ENCODE peak calls at places on chromosomes 13 and 19, in nine cellular contexts. One of them, this sample, is unnamed.

GRCh38 chr19:33446918-33447293 is 73.4 kb downstream of the CEBPG start:
- DNase-seq in kidney epithelial cell: no peak
- DNase-seq in tibial nerve: no peak
- DNase-seq in fibroblast of lung: no peak
- DNase-seq in adrenal gland: no peak
- DNase-seq in GM23248: no peak
- DNase-seq in psoas muscle: no peak
- DNase-seq in brain microvascular endothelial cell: no peak
- DNase-seq in breast epithelium: no peak
- DNase-seq in this sample: no peak

GRCh38 chr19:50669319-50670101 is 20.3 kb downstream of the C19orf81 start:
- DNase-seq in psoas muscle: no peak
- DNase-seq in fibroblast of lung: peak; percentile 25
- DNase-seq in GM23248: peak; percentile 54
- DNase-seq in tibial nerve: peak; percentile 20
- DNase-seq in kidney epithelial cell: no peak
- DNase-seq in breast epithelium: no peak
- DNase-seq in adrenal gland: peak; percentile 31
- DNase-seq in brain microvascular endothelial cell: no peak
- DNase-seq in this sample: no peak

GRCh38 chr13:75968103-75968838 is 332.1 kb downstream of the LMO7 start:
- DNase-seq in breast epithelium: no peak
- DNase-seq in fibroblast of lung: peak; percentile 17
- DNase-seq in brain microvascular endothelial cell: no peak
- DNase-seq in kidney epithelial cell: no peak
- DNase-seq in GM23248: peak; percentile 55
- DNase-seq in psoas muscle: no peak
- DNase-seq in adrenal gland: no peak
- DNase-seq in tibial nerve: no peak
- DNase-seq in this sample: no peak

GRCh38 chr19:11963566-11964355 is 1.1 kb upstream of the ZNF763 start:
- DNase-seq in breast epithelium: peak; percentile 51
- DNase-seq in tibial nerve: peak; percentile 83
- DNase-seq in psoas muscle: peak; percentile 84
- DNase-seq in brain microvascular endothelial cell: peak; percentile 44
- DNase-seq in fibroblast of lung: peak; percentile 66
- DNase-seq in GM23248: peak; percentile 84
- DNase-seq in adrenal gland: peak; percentile 76
- DNase-seq in kidney epithelial cell: no peak
- DNase-seq in this sample: peak; percentile 87

GRCh38 chr19:18007939-18008673 is at the start of gene ARRDC2:
- DNase-seq in adrenal gland: peak; percentile 91
- DNase-seq in breast epithelium: peak; percentile 92
- DNase-seq in brain microvascular endothelial cell: peak; percentile 76
- DNase-seq in tibial nerve: peak; percentile 92
- DNase-seq in fibroblast of lung: peak; percentile 90
- DNase-seq in psoas muscle: peak; percentile 93
- DNase-seq in GM23248: peak; percentile 96
- DNase-seq in kidney epithelial cell: no peak
- DNase-seq in this sample: peak; percentile 95

GRCh38 chr19:1979642-1980041 is 35.9 kb downstream of the BTBD2 start:
- DNase-seq in tibial nerve: no peak
- DNase-seq in brain microvascular endothelial cell: no peak
- DNase-seq in GM23248: no peak
- DNase-seq in psoas muscle: no peak
- DNase-seq in adrenal gland: no peak
- DNase-seq in kidney epithelial cell: no peak
- DNase-seq in fibroblast of lung: no peak
- DNase-seq in breast epithelium: no peak
- DNase-seq in this sample: no peak

GRCh38 chr13:79459906-79460305 is 21.0 kb upstream of the NDFIP2 start:
- DNase-seq in adrenal gland: no peak
- DNase-seq in GM23248: no peak
- DNase-seq in breast epithelium: no peak
- DNase-seq in fibroblast of lung: no peak
- DNase-seq in tibial nerve: no peak
- DNase-seq in kidney epithelial cell: no peak
- DNase-seq in psoas muscle: no peak
- DNase-seq in brain microvascular endothelial cell: no peak
- DNase-seq in this sample: no peak

GRCh38 chr19:32800757-32801156 is 68.8 kb downstream of the SLC7A9 start:
- DNase-seq in adrenal gland: no peak
- DNase-seq in kidney epithelial cell: no peak
- DNase-seq in breast epithelium: no peak
- DNase-seq in psoas muscle: no peak
- DNase-seq in tibial nerve: no peak
- DNase-seq in brain microvascular endothelial cell: no peak
- DNase-seq in fibroblast of lung: no peak
- DNase-seq in GM23248: no peak
- DNase-seq in this sample: no peak

GRCh38 chr13:66875264-66875663 is 354.9 kb downstream of the PCDH9 start:
- DNase-seq in GM23248: no peak
- DNase-seq in brain microvascular endothelial cell: no peak
- DNase-seq in tibial nerve: no peak
- DNase-seq in breast epithelium: no peak
- DNase-seq in adrenal gland: no peak
- DNase-seq in psoas muscle: no peak
- DNase-seq in fibroblast of lung: no peak
- DNase-seq in kidney epithelial cell: no peak
- DNase-seq in this sample: no peak

GRCh38 chr19:47239610-47240296 is 8.8 kb upstream of the BBC3 start:
- DNase-seq in breast epithelium: peak; percentile 48
- DNase-seq in brain microvascular endothelial cell: no peak
- DNase-seq in adrenal gland: peak; percentile 42
- DNase-seq in psoas muscle: peak; percentile 58
- DNase-seq in kidney epithelial cell: no peak
- DNase-seq in GM23248: peak; percentile 60
- DNase-seq in tibial nerve: no peak
- DNase-seq in fibroblast of lung: peak; percentile 37
- DNase-seq in this sample: no peak

GRCh38 chr13:50678464-50679162 is 164.9 kb downstream of the DLEU7 start:
- DNase-seq in kidney epithelial cell: peak; percentile 68
- DNase-seq in fibroblast of lung: peak; percentile 39
- DNase-seq in tibial nerve: no peak
- DNase-seq in brain microvascular endothelial cell: peak; percentile 95
- DNase-seq in adrenal gland: no peak
- DNase-seq in breast epithelium: no peak
- DNase-seq in psoas muscle: no peak
- DNase-seq in GM23248: peak; percentile 95
- DNase-seq in this sample: no peak

GRCh38 chr13:50400035-50400726 is 384.9 kb downstream of the KCNRG start:
- DNase-seq in breast epithelium: no peak
- DNase-seq in tibial nerve: no peak
- DNase-seq in brain microvascular endothelial cell: no peak
- DNase-seq in adrenal gland: peak; percentile 50
- DNase-seq in psoas muscle: peak; percentile 31
- DNase-seq in kidney epithelial cell: no peak
- DNase-seq in fibroblast of lung: peak; percentile 47
- DNase-seq in GM23248: no peak
- DNase-seq in this sample: no peak

GRCh38 chr19:51031880-51032225 is 2.9 kb downstream of the KLK12 start:
- DNase-seq in kidney epithelial cell: no peak
- DNase-seq in brain microvascular endothelial cell: no peak
- DNase-seq in GM23248: no peak
- DNase-seq in fibroblast of lung: no peak
- DNase-seq in tibial nerve: no peak
- DNase-seq in psoas muscle: no peak
- DNase-seq in adrenal gland: no peak
- DNase-seq in breast epithelium: no peak
- DNase-seq in this sample: no peak

GRCh38 chr19:18110833-18111232 is 13.3 kb downstream of the MAST3 start:
- DNase-seq in psoas muscle: no peak
- DNase-seq in breast epithelium: no peak
- DNase-seq in adrenal gland: no peak
- DNase-seq in tibial nerve: no peak
- DNase-seq in brain microvascular endothelial cell: no peak
- DNase-seq in GM23248: no peak
- DNase-seq in fibroblast of lung: no peak
- DNase-seq in kidney epithelial cell: no peak
- DNase-seq in this sample: no peak

GRCh38 chr19:14479309-14479984 is 4.3 kb upstream of the PTGER1 start:
- DNase-seq in brain microvascular endothelial cell: no peak
- DNase-seq in fibroblast of lung: no peak
- DNase-seq in adrenal gland: no peak
- DNase-seq in breast epithelium: no peak
- DNase-seq in GM23248: no peak
- DNase-seq in kidney epithelial cell: no peak
- DNase-seq in psoas muscle: no peak
- DNase-seq in tibial nerve: no peak
- DNase-seq in this sample: no peak

GRCh38 chr19:14482112-14482941 is 7.2 kb upstream of the PTGER1 start:
- DNase-seq in brain microvascular endothelial cell: no peak
- DNase-seq in adrenal gland: no peak
- DNase-seq in psoas muscle: no peak
- DNase-seq in breast epithelium: no peak
- DNase-seq in fibroblast of lung: no peak
- DNase-seq in tibial nerve: no peak
- DNase-seq in GM23248: no peak
- DNase-seq in kidney epithelial cell: no peak
- DNase-seq in this sample: no peak

GRCh38 chr19:14479985-14480694 is 5.0 kb upstream of the PTGER1 start:
- DNase-seq in fibroblast of lung: peak; percentile 32
- DNase-seq in tibial nerve: no peak
- DNase-seq in adrenal gland: no peak
- DNase-seq in breast epithelium: no peak
- DNase-seq in brain microvascular endothelial cell: no peak
- DNase-seq in kidney epithelial cell: no peak
- DNase-seq in psoas muscle: peak; percentile 35
- DNase-seq in GM23248: no peak
- DNase-seq in this sample: no peak

GRCh38 chr19:14478113-14478545 is 3.0 kb upstream of the PTGER1 start:
- DNase-seq in psoas muscle: no peak
- DNase-seq in tibial nerve: no peak
- DNase-seq in kidney epithelial cell: no peak
- DNase-seq in fibroblast of lung: no peak
- DNase-seq in brain microvascular endothelial cell: no peak
- DNase-seq in adrenal gland: no peak
- DNase-seq in GM23248: no peak
- DNase-seq in breast epithelium: no peak
- DNase-seq in this sample: no peak

GRCh38 chr19:14480695-14481069 is 5.5 kb upstream of the PTGER1 start:
- DNase-seq in breast epithelium: no peak
- DNase-seq in brain microvascular endothelial cell: peak; percentile 38
- DNase-seq in kidney epithelial cell: no peak
- DNase-seq in GM23248: peak; percentile 33
- DNase-seq in psoas muscle: no peak
- DNase-seq in fibroblast of lung: peak; percentile 26
- DNase-seq in adrenal gland: no peak
- DNase-seq in tibial nerve: no peak
- DNase-seq in this sample: no peak
- H3K36me3 ChIP-seq in breast epithelium: peaks cover 5% of the 10 kb centered on the region
- H3K36me3 ChIP-seq in brain microvascular endothelial cell: peaks cover 43% of the 10 kb centered on the region
- H3K36me3 ChIP-seq in kidney epithelial cell: peaks cover 4% of the 10 kb centered on the region
- H3K36me3 ChIP-seq in GM23248: peaks cover 14% of the 10 kb centered on the region
- H3K36me3 ChIP-seq in psoas muscle: peaks cover 34% of the 10 kb centered on the region
- H3K36me3 ChIP-seq in fibroblast of lung: peaks cover 19% of the 10 kb centered on the region
- H3K36me3 ChIP-seq in adrenal gland: peaks cover 41% of the 10 kb centered on the region
- H3K36me3 ChIP-seq in tibial nerve: peaks cover 84% of the 10 kb centered on the region
- H3K36me3 ChIP-seq in this sample: peaks cover 34% of the 10 kb centered on the region

GRCh38 chr13:106851251-106851650 is 283.3 kb upstream of the ARGLU1 start:
- DNase-seq in GM23248: no peak
- DNase-seq in psoas muscle: no peak
- DNase-seq in brain microvascular endothelial cell: peak; percentile 70
- DNase-seq in tibial nerve: no peak
- DNase-seq in breast epithelium: no peak
- DNase-seq in kidney epithelial cell: no peak
- DNase-seq in adrenal gland: no peak
- DNase-seq in fibroblast of lung: no peak
- DNase-seq in this sample: no peak

GRCh38 chr13:106847049-106847448 is 279.1 kb upstream of the ARGLU1 start:
- DNase-seq in GM23248: no peak
- DNase-seq in breast epithelium: no peak
- DNase-seq in brain microvascular endothelial cell: no peak
- DNase-seq in psoas muscle: no peak
- DNase-seq in fibroblast of lung: no peak
- DNase-seq in adrenal gland: no peak
- DNase-seq in tibial nerve: no peak
- DNase-seq in kidney epithelial cell: no peak
- DNase-seq in this sample: no peak

DNA sequence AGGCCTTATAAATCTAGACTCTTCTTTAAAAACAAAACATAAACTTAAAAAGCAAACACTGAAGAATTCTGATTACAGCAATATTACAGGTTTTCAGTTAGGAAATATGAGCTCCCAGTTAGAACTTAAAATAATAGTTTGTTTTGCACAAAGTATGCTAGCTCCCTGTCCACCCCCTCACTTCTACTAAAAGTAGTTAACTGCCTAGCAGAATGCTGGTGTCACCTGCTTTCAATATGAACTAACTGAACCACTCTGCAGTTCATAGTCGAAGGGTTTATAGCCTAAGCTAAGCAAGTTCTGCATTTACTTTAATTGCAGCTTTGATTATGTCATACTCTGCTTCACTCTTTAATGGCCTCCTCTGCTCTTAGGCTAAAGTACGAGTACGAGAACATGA is 278.6 kb upstream of the ARGLU1 start:
- DNase-seq in psoas muscle: no peak
- DNase-seq in breast epithelium: no peak
- DNase-seq in tibial nerve: no peak
- DNase-seq in GM23248: no peak
- DNase-seq in adrenal gland: no peak
- DNase-seq in fibroblast of lung: no peak
- DNase-seq in brain microvascular endothelial cell: no peak
- DNase-seq in kidney epithelial cell: no peak
- DNase-seq in this sample: no peak
- H3K36me3 ChIP-seq in psoas muscle: no peaks in the 10 kb centered on the region
- H3K36me3 ChIP-seq in breast epithelium: no peaks in the 10 kb centered on the region
- H3K36me3 ChIP-seq in tibial nerve: no peaks in the 10 kb centered on the region
- H3K36me3 ChIP-seq in GM23248: no peaks in the 10 kb centered on the region
- H3K36me3 ChIP-seq in adrenal gland: no peaks in the 10 kb centered on the region
- H3K36me3 ChIP-seq in fibroblast of lung: no peaks in the 10 kb centered on the region
- H3K36me3 ChIP-seq in brain microvascular endothelial cell: no peaks in the 10 kb centered on the region
- H3K36me3 ChIP-seq in kidney epithelial cell: no peaks in the 10 kb centered on the region
- H3K36me3 ChIP-seq in this sample: no peaks in the 10 kb centered on the region

GRCh38 chr13:77061362-77061761 is 34.4 kb upstream of the FBXL3 start:
- DNase-seq in tibial nerve: no peak
- DNase-seq in kidney epithelial cell: no peak
- DNase-seq in GM23248: no peak
- DNase-seq in fibroblast of lung: no peak
- DNase-seq in brain microvascular endothelial cell: no peak
- DNase-seq in adrenal gland: no peak
- DNase-seq in breast epithelium: no peak
- DNase-seq in psoas muscle: no peak
- DNase-seq in this sample: no peak
- H3K36me3 ChIP-seq in tibial nerve: peaks cover 75% of the 10 kb centered on the region
- H3K36me3 ChIP-seq in kidney epithelial cell: peaks cover 2% of the 10 kb centered on the region
- H3K36me3 ChIP-seq in GM23248: peaks cover 59% of the 10 kb centered on the region
- H3K36me3 ChIP-seq in fibroblast of lung: peaks cover 4% of the 10 kb centered on the region
- H3K36me3 ChIP-seq in brain microvascular endothelial cell: peaks cover 28% of the 10 kb centered on the region
- H3K36me3 ChIP-seq in adrenal gland: peaks cover 54% of the 10 kb centered on the region
- H3K36me3 ChIP-seq in breast epithelium: peaks cover 7% of the 10 kb centered on the region
- H3K36me3 ChIP-seq in psoas muscle: peaks cover 93% of the 10 kb centered on the region
- H3K36me3 ChIP-seq in this sample: peaks cover 35% of the 10 kb centered on the region

DNA sequence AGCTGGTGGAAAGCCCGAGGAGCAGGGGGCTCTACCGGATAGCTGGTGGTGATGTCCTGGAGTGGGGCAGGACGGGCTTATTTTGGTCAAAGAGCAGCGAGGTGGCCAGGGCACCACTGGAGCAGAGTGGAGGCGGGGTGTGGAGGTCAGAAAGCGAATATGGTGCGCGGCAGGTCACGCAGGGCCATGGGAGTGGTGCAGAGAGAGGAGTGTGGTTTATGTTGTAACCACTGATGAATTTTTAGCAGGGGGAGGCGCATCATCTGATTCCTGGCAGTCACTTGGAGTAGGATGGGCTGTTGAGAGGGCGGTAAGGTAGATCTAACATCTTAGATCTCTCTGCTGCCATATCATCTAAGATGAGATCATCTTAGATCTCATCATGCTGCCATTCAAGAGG is 1.4 kb upstream of the ZNF414 start:
- DNase-seq in psoas muscle: no peak
- DNase-seq in kidney epithelial cell: no peak
- DNase-seq in tibial nerve: no peak
- DNase-seq in breast epithelium: no peak
- DNase-seq in fibroblast of lung: no peak
- DNase-seq in adrenal gland: no peak
- DNase-seq in GM23248: no peak
- DNase-seq in brain microvascular endothelial cell: no peak
- DNase-seq in this sample: no peak
- H3K36me3 ChIP-seq in psoas muscle: peaks cover 8% of the 10 kb centered on the region
- H3K36me3 ChIP-seq in kidney epithelial cell: no peaks in the 10 kb centered on the region
- H3K36me3 ChIP-seq in tibial nerve: peaks cover 13% of the 10 kb centered on the region
- H3K36me3 ChIP-seq in breast epithelium: no peaks in the 10 kb centered on the region
- H3K36me3 ChIP-seq in fibroblast of lung: peaks cover 3% of the 10 kb centered on the region
- H3K36me3 ChIP-seq in adrenal gland: peaks cover 3% of the 10 kb centered on the region
- H3K36me3 ChIP-seq in GM23248: no peaks in the 10 kb centered on the region
- H3K36me3 ChIP-seq in brain microvascular endothelial cell: no peaks in the 10 kb centered on the region
- H3K36me3 ChIP-seq in this sample: peaks cover 6% of the 10 kb centered on the region

This sample was measured in right atrium auricular region.